ENCODE peak calls at places on chromosomes 4 and X, in ten cellular contexts. One of them, this sample, is unnamed.

GRCh38 chrX:18360867-18361266 is 6.4 kb upstream of the SCML2 start:
- DNase-seq in NCI-H226: no peak
- DNase-seq in epithelial cell of esophagus: peak; percentile 6
- DNase-seq in activated CD4-positive, alpha-beta T cell treated with anti-CD3 and anti-CD28 coated beads for 24 hours: no peak
- DNase-seq in HT1080: peak; percentile 52
- DNase-seq in progenitor cell of endocrine pancreas: no peak
- DNase-seq in CD4-positive, alpha-beta T cell: no peak
- DNase-seq in posterior cingulate gyrus: no peak
- DNase-seq in GM04504: no peak
- DNase-seq in activated CD8-positive, alpha-beta memory T cell treated with anti-CD3 and anti-CD28 coated beads for 48 hours: no peak
- DNase-seq in this sample: no peak

GRCh38 chr4:29560452-29560851 is 1159.7 kb upstream of the PCDH7 start:
- DNase-seq in activated CD8-positive, alpha-beta memory T cell treated with anti-CD3 and anti-CD28 coated beads for 48 hours: no peak
- DNase-seq in NCI-H226: no peak
- DNase-seq in epithelial cell of esophagus: peak; percentile 52
- DNase-seq in posterior cingulate gyrus: no peak
- DNase-seq in progenitor cell of endocrine pancreas: no peak
- DNase-seq in CD4-positive, alpha-beta T cell: no peak
- DNase-seq in HT1080: peak; percentile 31
- DNase-seq in GM04504: no peak
- DNase-seq in activated CD4-positive, alpha-beta T cell treated with anti-CD3 and anti-CD28 coated beads for 24 hours: no peak
- DNase-seq in this sample: no peak

GRCh38 chr4:32261196-32261595 is 1541.0 kb downstream of the PCDH7 start:
- DNase-seq in NCI-H226: no peak
- DNase-seq in activated CD8-positive, alpha-beta memory T cell treated with anti-CD3 and anti-CD28 coated beads for 48 hours: no peak
- DNase-seq in GM04504: no peak
- DNase-seq in posterior cingulate gyrus: no peak
- DNase-seq in progenitor cell of endocrine pancreas: no peak
- DNase-seq in HT1080: no peak
- DNase-seq in activated CD4-positive, alpha-beta T cell treated with anti-CD3 and anti-CD28 coated beads for 24 hours: no peak
- DNase-seq in epithelial cell of esophagus: no peak
- DNase-seq in CD4-positive, alpha-beta T cell: no peak
- DNase-seq in this sample: no peak

GRCh38 chr4:15198070-15198727 is 195.9 kb downstream of the CPEB2 start:
- DNase-seq in CD4-positive, alpha-beta T cell: no peak
- DNase-seq in NCI-H226: no peak
- DNase-seq in activated CD4-positive, alpha-beta T cell treated with anti-CD3 and anti-CD28 coated beads for 24 hours: no peak
- DNase-seq in epithelial cell of esophagus: no peak
- DNase-seq in progenitor cell of endocrine pancreas: no peak
- DNase-seq in posterior cingulate gyrus: no peak
- DNase-seq in HT1080: no peak
- DNase-seq in GM04504: no peak
- DNase-seq in activated CD8-positive, alpha-beta memory T cell treated with anti-CD3 and anti-CD28 coated beads for 48 hours: no peak
- DNase-seq in this sample: no peak

GRCh38 chr4:119124314-119124713 is 11.3 kb upstream of the MYOZ2 start:
- DNase-seq in progenitor cell of endocrine pancreas: no peak
- DNase-seq in HT1080: no peak
- DNase-seq in posterior cingulate gyrus: no peak
- DNase-seq in activated CD4-positive, alpha-beta T cell treated with anti-CD3 and anti-CD28 coated beads for 24 hours: no peak
- DNase-seq in activated CD8-positive, alpha-beta memory T cell treated with anti-CD3 and anti-CD28 coated beads for 48 hours: no peak
- DNase-seq in epithelial cell of esophagus: no peak
- DNase-seq in CD4-positive, alpha-beta T cell: no peak
- DNase-seq in GM04504: peak; percentile 54
- DNase-seq in NCI-H226: peak; percentile 18
- DNase-seq in this sample: no peak

GRCh38 chrX:51857159-51857733 is 36.2 kb upstream of the MAGED1 start:
- DNase-seq in GM04504: no peak
- DNase-seq in CD4-positive, alpha-beta T cell: no peak
- DNase-seq in NCI-H226: no peak
- DNase-seq in posterior cingulate gyrus: no peak
- DNase-seq in activated CD8-positive, alpha-beta memory T cell treated with anti-CD3 and anti-CD28 coated beads for 48 hours: no peak
- DNase-seq in progenitor cell of endocrine pancreas: no peak
- DNase-seq in HT1080: no peak
- DNase-seq in epithelial cell of esophagus: no peak
- DNase-seq in activated CD4-positive, alpha-beta T cell treated with anti-CD3 and anti-CD28 coated beads for 24 hours: no peak
- DNase-seq in this sample: no peak

GRCh38 chr4:10457255-10457801 is at the start of gene ZNF518B:
- DNase-seq in CD4-positive, alpha-beta T cell: peak; percentile 68
- DNase-seq in activated CD8-positive, alpha-beta memory T cell treated with anti-CD3 and anti-CD28 coated beads for 48 hours: peak; percentile 68
- DNase-seq in epithelial cell of esophagus: peak; percentile 70
- DNase-seq in NCI-H226: peak; percentile 30
- DNase-seq in HT1080: no peak
- DNase-seq in progenitor cell of endocrine pancreas: peak; percentile 63
- DNase-seq in activated CD4-positive, alpha-beta T cell treated with anti-CD3 and anti-CD28 coated beads for 24 hours: peak; percentile 61
- DNase-seq in posterior cingulate gyrus: peak; percentile 79
- DNase-seq in GM04504: peak; percentile 18
- DNase-seq in this sample: peak; percentile 75

GRCh38 chr4:1290165-1290977 is 680 bp downstream of the MAEA start:
- DNase-seq in HT1080: no peak
- DNase-seq in activated CD4-positive, alpha-beta T cell treated with anti-CD3 and anti-CD28 coated beads for 24 hours: no peak
- DNase-seq in NCI-H226: no peak
- DNase-seq in GM04504: no peak
- DNase-seq in CD4-positive, alpha-beta T cell: no peak
- DNase-seq in epithelial cell of esophagus: peak; percentile 66
- DNase-seq in progenitor cell of endocrine pancreas: no peak
- DNase-seq in posterior cingulate gyrus: no peak
- DNase-seq in activated CD8-positive, alpha-beta memory T cell treated with anti-CD3 and anti-CD28 coated beads for 48 hours: no peak
- DNase-seq in this sample: no peak